ENCODE peak calls at places on chromosomes 11 and 22, in five cellular contexts. One of them, this sample, is unnamed.

GRCh38 chr22:50694766-50695420 is 22.3 kb downstream of the SHANK3 start:
- DNase-seq in Caco-2: no peak
- DNase-seq in fibroblast of the aortic adventitia: no peak
- DNase-seq in right cardiac atrium: peak
- DNase-seq in AG04450: no peak
- DNase-seq in this sample: peak

GRCh38 chr22:40612291-40612740 is 24.2 kb downstream of the MRTFA start:
- DNase-seq in AG04450: no peak
- DNase-seq in fibroblast of the aortic adventitia: no peak
- DNase-seq in right cardiac atrium: no peak
- DNase-seq in Caco-2: no peak
- DNase-seq in this sample: no peak

GRCh38 chr22:28075260-28075981 is 156.4 kb upstream of the PITPNB start:
- DNase-seq in fibroblast of the aortic adventitia: peak
- DNase-seq in right cardiac atrium: no peak
- DNase-seq in AG04450: peak
- DNase-seq in Caco-2: no peak
- DNase-seq in this sample: no peak

GRCh38 chr11:124778281-124778680 is 16.2 kb upstream of the ESAM start:
- DNase-seq in fibroblast of the aortic adventitia: no peak
- DNase-seq in right cardiac atrium: no peak
- DNase-seq in Caco-2: peak
- DNase-seq in AG04450: no peak
- DNase-seq in this sample: no peak

GRCh38 chr11:44946268-44946667 is 4.4 kb downstream of the TP53I11 start:
- DNase-seq in Caco-2: no peak
- DNase-seq in right cardiac atrium: peak
- DNase-seq in fibroblast of the aortic adventitia: peak
- DNase-seq in AG04450: no peak
- DNase-seq in this sample: no peak

GRCh38 chr11:63212742-63213141 is 30.7 kb downstream of the SLC22A25 start:
- DNase-seq in Caco-2: peak
- DNase-seq in right cardiac atrium: no peak
- DNase-seq in AG04450: no peak
- DNase-seq in fibroblast of the aortic adventitia: peak
- DNase-seq in this sample: no peak

GRCh38 chr11:108967571-108967970 is 302.7 kb downstream of the DDX10 start:
- DNase-seq in Caco-2: no peak
- DNase-seq in right cardiac atrium: no peak
- DNase-seq in fibroblast of the aortic adventitia: peak
- DNase-seq in AG04450: no peak
- DNase-seq in this sample: no peak

GRCh38 chr22:35995772-35996171 is 32.9 kb downstream of the RBFOX2 start:
- DNase-seq in fibroblast of the aortic adventitia: peak
- DNase-seq in Caco-2: no peak
- DNase-seq in AG04450: peak
- DNase-seq in right cardiac atrium: peak
- DNase-seq in this sample: no peak

GRCh38 chr22:32649515-32650200 is 151.8 kb upstream of the TIMP3 start:
- DNase-seq in fibroblast of the aortic adventitia: peak
- DNase-seq in Caco-2: no peak
- DNase-seq in right cardiac atrium: no peak
- DNase-seq in AG04450: no peak
- DNase-seq in this sample: no peak

GRCh38 chr11:2791521-2792375 is 92.0 kb upstream of the KCNQ1OT1 start:
- DNase-seq in AG04450: no peak
- DNase-seq in Caco-2: no peak
- DNase-seq in fibroblast of the aortic adventitia: no peak
- DNase-seq in right cardiac atrium: peak
- DNase-seq in this sample: no peak

GRCh38 chr11:110032957-110033570 is 60.1 kb upstream of the ZC3H12C start:
- DNase-seq in AG04450: no peak
- DNase-seq in Caco-2: peak
- DNase-seq in fibroblast of the aortic adventitia: no peak
- DNase-seq in right cardiac atrium: no peak
- DNase-seq in this sample: no peak

GRCh38 chr11:46127150-46127638 is 5.9 kb upstream of the PHF21A start:
- DNase-seq in AG04450: no peak
- DNase-seq in fibroblast of the aortic adventitia: peak
- DNase-seq in Caco-2: peak
- DNase-seq in right cardiac atrium: peak
- DNase-seq in this sample: no peak

GRCh38 chr11:64536396-64536935 is 54.6 kb upstream of the SLC22A12 start:
- DNase-seq in fibroblast of the aortic adventitia: peak
- DNase-seq in right cardiac atrium: no peak
- DNase-seq in Caco-2: no peak
- DNase-seq in AG04450: no peak
- DNase-seq in this sample: no peak

GRCh38 chr11:19573666-19574065 is 139.0 kb upstream of the NAV2 start:
- DNase-seq in AG04450: no peak
- DNase-seq in right cardiac atrium: peak
- DNase-seq in Caco-2: no peak
- DNase-seq in fibroblast of the aortic adventitia: no peak
- DNase-seq in this sample: no peak

GRCh38 chr22:18056161-18056666 is 21.6 kb upstream of the PEX26 start:
- DNase-seq in right cardiac atrium: no peak
- DNase-seq in AG04450: no peak
- DNase-seq in Caco-2: no peak
- DNase-seq in fibroblast of the aortic adventitia: peak
- DNase-seq in this sample: no peak

GRCh38 chr11:2304156-2305139 is 2.6 kb downstream of the TSPAN32 start:
- DNase-seq in right cardiac atrium: peak
- DNase-seq in fibroblast of the aortic adventitia: no peak
- DNase-seq in Caco-2: no peak
- DNase-seq in AG04450: no peak
- DNase-seq in this sample: no peak

GRCh38 chr22:33832558-33833151 is 87.6 kb downstream of the LARGE1 start:
- DNase-seq in Caco-2: no peak
- DNase-seq in AG04450: no peak
- DNase-seq in fibroblast of the aortic adventitia: peak
- DNase-seq in right cardiac atrium: peak
- DNase-seq in this sample: no peak

GRCh38 chr11:72321381-72321996 is 77.5 kb upstream of the PHOX2A start:
- DNase-seq in fibroblast of the aortic adventitia: peak
- DNase-seq in Caco-2: no peak
- DNase-seq in AG04450: no peak
- DNase-seq in right cardiac atrium: no peak
- DNase-seq in this sample: no peak

GRCh38 chr11:94297967-94298576 is 6.3 kb upstream of the IZUMO1R start:
- DNase-seq in Caco-2: peak
- DNase-seq in fibroblast of the aortic adventitia: no peak
- DNase-seq in AG04450: no peak
- DNase-seq in right cardiac atrium: peak
- DNase-seq in this sample: no peak

GRCh38 chr11:34594603-34595002 is 26.3 kb upstream of the EHF start:
- DNase-seq in right cardiac atrium: no peak
- DNase-seq in fibroblast of the aortic adventitia: no peak
- DNase-seq in Caco-2: no peak
- DNase-seq in AG04450: no peak
- DNase-seq in this sample: no peak

GRCh38 chr11:14973621-14974020 is 1.5 kb upstream of the CALCA start:
- DNase-seq in AG04450: no peak
- DNase-seq in fibroblast of the aortic adventitia: peak
- DNase-seq in Caco-2: no peak
- DNase-seq in right cardiac atrium: peak
- DNase-seq in this sample: no peak

GRCh38 chr11:14417975-14418374 is 59.0 kb upstream of the RRAS2 start:
- DNase-seq in AG04450: no peak
- DNase-seq in Caco-2: no peak
- DNase-seq in fibroblast of the aortic adventitia: peak
- DNase-seq in right cardiac atrium: no peak
- DNase-seq in this sample: no peak

GRCh38 chr22:17606472-17606871 is 22.1 kb downstream of the ATP6V1E1 start:
- DNase-seq in Caco-2: no peak
- DNase-seq in right cardiac atrium: no peak
- DNase-seq in AG04450: peak
- DNase-seq in fibroblast of the aortic adventitia: peak
- DNase-seq in this sample: no peak

GRCh38 chr11:132258865-132259264 is 888.5 kb downstream of the NTM start:
- DNase-seq in AG04450: no peak
- DNase-seq in fibroblast of the aortic adventitia: peak
- DNase-seq in Caco-2: no peak
- DNase-seq in right cardiac atrium: no peak
- DNase-seq in this sample: no peak

GRCh38 chr11:132844956-132845355 is 687.3 kb downstream of the OPCML start:
- DNase-seq in fibroblast of the aortic adventitia: peak
- DNase-seq in right cardiac atrium: no peak
- DNase-seq in AG04450: peak
- DNase-seq in Caco-2: no peak
- DNase-seq in this sample: no peak

GRCh38 chr11:66072518-66072917 is 2.4 kb downstream of the PACS1 start:
- DNase-seq in right cardiac atrium: no peak
- DNase-seq in Caco-2: no peak
- DNase-seq in AG04450: no peak
- DNase-seq in fibroblast of the aortic adventitia: no peak
- DNase-seq in this sample: no peak

GRCh38 chr11:72643547-72643946 is 30.7 kb downstream of the PDE2A start:
- DNase-seq in Caco-2: no peak
- DNase-seq in AG04450: no peak
- DNase-seq in fibroblast of the aortic adventitia: peak
- DNase-seq in right cardiac atrium: no peak
- DNase-seq in this sample: no peak

GRCh38 chr11:72122607-72123006 is 10.1 kb upstream of the ANAPC15 start:
- DNase-seq in right cardiac atrium: no peak
- DNase-seq in fibroblast of the aortic adventitia: no peak
- DNase-seq in AG04450: no peak
- DNase-seq in Caco-2: no peak
- DNase-seq in this sample: no peak

DNA sequence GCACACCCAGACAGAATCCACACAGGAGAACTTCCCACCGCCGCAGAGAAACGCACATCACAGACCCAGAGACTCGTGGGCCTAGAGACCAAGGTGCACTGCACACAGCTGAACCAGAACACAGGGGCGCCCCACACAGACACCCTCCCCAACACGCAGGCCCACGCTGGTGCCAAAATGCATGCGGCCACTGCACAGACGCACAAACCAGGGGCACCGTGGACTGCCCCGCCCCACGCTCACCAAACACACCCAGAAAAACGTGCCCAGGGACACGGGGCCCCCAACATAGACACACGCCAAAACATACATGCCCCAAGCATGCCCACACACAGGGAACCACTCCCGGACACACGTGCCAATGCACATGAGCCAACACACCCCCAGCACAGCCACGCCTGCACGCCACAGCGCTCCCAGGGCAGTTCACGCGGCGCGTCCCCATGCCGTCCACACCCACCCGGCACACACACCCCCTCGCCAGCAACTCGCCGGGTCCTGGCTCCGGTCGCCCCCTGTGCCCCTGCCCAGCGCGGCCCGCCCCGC is 7.8 kb downstream of the ELFN2 start:
- DNase-seq in fibroblast of the aortic adventitia: no peak
- DNase-seq in AG04450: no peak
- DNase-seq in right cardiac atrium: no peak
- DNase-seq in Caco-2: no peak
- DNase-seq in this sample: no peak
- H3K4me3 ChIP-seq in fibroblast of the aortic adventitia: peak
- H3K4me3 ChIP-seq in AG04450: peak
- H3K4me3 ChIP-seq in right cardiac atrium: no peak
- H3K4me3 ChIP-seq in Caco-2: peak
- H3K4me3 ChIP-seq in this sample: peak

GRCh38 chr22:39458443-39459083 is 1.8 kb downstream of the MGAT3 start:
- DNase-seq in AG04450: no peak
- DNase-seq in Caco-2: no peak
- DNase-seq in fibroblast of the aortic adventitia: no peak
- DNase-seq in right cardiac atrium: no peak
- DNase-seq in this sample: no peak
- H3K4me3 ChIP-seq in AG04450: no peak
- H3K4me3 ChIP-seq in Caco-2: no peak
- H3K4me3 ChIP-seq in fibroblast of the aortic adventitia: no peak
- H3K4me3 ChIP-seq in right cardiac atrium: peak
- H3K4me3 ChIP-seq in this sample: no peak

DNA sequence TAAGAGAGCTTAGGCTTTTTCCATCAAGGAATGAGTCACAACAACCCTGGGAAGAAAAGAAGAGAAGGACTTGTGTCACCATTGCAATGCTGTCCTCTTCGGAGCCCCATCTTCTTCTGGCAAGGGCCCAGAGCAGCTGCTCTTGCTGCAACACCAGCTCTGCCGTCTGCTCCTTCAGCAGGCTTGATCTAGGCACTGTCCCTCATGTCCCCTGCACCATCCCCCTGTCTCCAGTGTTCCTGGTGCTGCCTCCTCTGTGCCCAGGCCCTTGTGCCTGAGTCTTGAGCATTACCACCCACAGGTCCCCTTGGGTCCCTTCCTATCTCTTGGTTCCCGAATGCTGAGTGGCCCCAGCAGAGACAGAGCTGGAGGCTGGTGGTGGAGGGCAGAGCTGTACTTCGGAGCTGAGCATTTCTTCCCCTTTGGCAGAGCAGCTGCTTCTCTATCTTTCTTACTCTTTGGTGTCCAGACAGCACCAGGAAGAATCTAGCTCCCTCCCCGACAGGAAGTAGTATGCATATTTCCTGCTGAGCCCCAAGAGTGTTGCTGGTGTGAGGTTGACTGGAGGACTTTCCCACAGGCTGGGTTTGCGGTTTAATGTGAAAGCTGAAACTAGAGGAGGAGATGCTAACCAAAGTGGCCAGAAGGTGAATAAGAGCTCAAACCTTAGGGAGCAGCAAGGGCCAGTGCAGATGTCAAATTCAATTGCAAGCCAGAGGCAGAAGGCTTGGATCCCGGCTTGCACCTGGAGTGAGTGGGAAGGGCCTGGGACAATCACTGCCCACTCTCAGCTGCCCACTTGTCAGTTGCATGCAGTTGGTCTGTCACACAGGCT is 27.8 kb downstream of the WEE1 start:
- DNase-seq in right cardiac atrium: peak
- DNase-seq in Caco-2: no peak
- DNase-seq in AG04450: peak
- DNase-seq in fibroblast of the aortic adventitia: peak
- DNase-seq in this sample: no peak
- H3K4me3 ChIP-seq in right cardiac atrium: no peak
- H3K4me3 ChIP-seq in Caco-2: no peak
- H3K4me3 ChIP-seq in AG04450: no peak
- H3K4me3 ChIP-seq in fibroblast of the aortic adventitia: no peak
- H3K4me3 ChIP-seq in this sample: no peak

GRCh38 chr11:9533736-9534473 is 39.6 kb upstream of the WEE1 start:
- DNase-seq in Caco-2: no peak
- DNase-seq in fibroblast of the aortic adventitia: no peak
- DNase-seq in right cardiac atrium: no peak
- DNase-seq in AG04450: no peak
- DNase-seq in this sample: no peak
- H3K4me3 ChIP-seq in Caco-2: no peak
- H3K4me3 ChIP-seq in fibroblast of the aortic adventitia: no peak
- H3K4me3 ChIP-seq in right cardiac atrium: no peak
- H3K4me3 ChIP-seq in AG04450: no peak
- H3K4me3 ChIP-seq in this sample: no peak

DNA sequence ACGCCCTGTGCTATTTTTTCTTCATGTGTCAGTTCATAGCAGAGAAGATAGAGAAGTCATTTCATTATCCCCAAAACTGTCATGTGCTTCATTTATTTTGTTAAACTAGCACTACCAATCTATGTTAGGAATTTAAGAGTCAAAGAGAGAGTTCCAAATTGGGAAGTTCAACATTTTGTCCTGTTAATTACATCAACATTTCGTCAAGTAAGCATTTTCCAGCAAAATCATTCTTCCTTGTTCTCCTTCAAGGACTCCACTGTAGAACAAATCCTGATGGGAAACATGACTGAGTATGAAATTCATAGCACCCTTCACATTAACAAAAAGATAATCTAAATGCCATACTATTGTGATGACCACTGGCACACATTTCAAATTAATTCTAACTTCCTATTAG is 59.1 kb downstream of the PACSIN2 start:
- DNase-seq in fibroblast of the aortic adventitia: no peak
- DNase-seq in Caco-2: no peak
- DNase-seq in AG04450: no peak
- DNase-seq in right cardiac atrium: no peak
- DNase-seq in this sample: no peak
- H3K4me3 ChIP-seq in fibroblast of the aortic adventitia: no peak
- H3K4me3 ChIP-seq in Caco-2: no peak
- H3K4me3 ChIP-seq in AG04450: no peak
- H3K4me3 ChIP-seq in right cardiac atrium: no peak
- H3K4me3 ChIP-seq in this sample: no peak